ENCODE peak calls at places on chromosome 6, in seven cellular contexts. One of them, this sample, is unnamed.

GRCh38 chr6:125791151-125791819 is 525 bp downstream of the NCOA7 start:
- DNase-seq in HL-60: peak; percentile 51
- DNase-seq in endothelial cell of umbilical vein: peak; percentile 86
- DNase-seq in transverse colon: peak; percentile 46
- DNase-seq in upper lobe of left lung: no peak
- DNase-seq in HCT116: no peak
- DNase-seq in stomach: peak; percentile 48
- DNase-seq in this sample: peak; percentile 66

GRCh38 chr6:40755046-40755681 is 168.0 kb upstream of the LRFN2 start:
- DNase-seq in HL-60: no peak
- DNase-seq in endothelial cell of umbilical vein: no peak
- DNase-seq in transverse colon: no peak
- DNase-seq in upper lobe of left lung: no peak
- DNase-seq in HCT116: no peak
- DNase-seq in stomach: no peak
- DNase-seq in this sample: no peak

GRCh38 chr6:52642381-52642780 is 28.5 kb upstream of the TMEM14A start:
- DNase-seq in HL-60: no peak
- DNase-seq in endothelial cell of umbilical vein: no peak
- DNase-seq in transverse colon: no peak
- DNase-seq in upper lobe of left lung: no peak
- DNase-seq in HCT116: no peak
- DNase-seq in stomach: no peak
- DNase-seq in this sample: no peak

GRCh38 chr6:88843040-88843439 is 120.4 kb downstream of the RNGTT start:
- DNase-seq in HL-60: no peak
- DNase-seq in endothelial cell of umbilical vein: no peak
- DNase-seq in transverse colon: no peak
- DNase-seq in upper lobe of left lung: no peak
- DNase-seq in HCT116: no peak
- DNase-seq in stomach: no peak
- DNase-seq in this sample: no peak

GRCh38 chr6:90284745-90285481 is 11.7 kb downstream of the BACH2 start:
- DNase-seq in HL-60: no peak
- DNase-seq in endothelial cell of umbilical vein: peak; percentile 87
- DNase-seq in transverse colon: no peak
- DNase-seq in upper lobe of left lung: no peak
- DNase-seq in HCT116: peak; percentile 56
- DNase-seq in stomach: no peak
- DNase-seq in this sample: no peak

GRCh38 chr6:42404494-42404893 is 47.2 kb downstream of the TRERF1 start:
- DNase-seq in HL-60: no peak
- DNase-seq in endothelial cell of umbilical vein: peak; percentile 17
- DNase-seq in transverse colon: peak; percentile 69
- DNase-seq in upper lobe of left lung: no peak
- DNase-seq in HCT116: peak; percentile 82
- DNase-seq in stomach: peak; percentile 45
- DNase-seq in this sample: no peak

GRCh38 chr6:90028995-90029635 is 134.8 kb downstream of the GJA10 start:
- DNase-seq in HL-60: no peak
- DNase-seq in endothelial cell of umbilical vein: no peak
- DNase-seq in transverse colon: no peak
- DNase-seq in upper lobe of left lung: no peak
- DNase-seq in HCT116: no peak
- DNase-seq in stomach: no peak
- DNase-seq in this sample: no peak

GRCh38 chr6:35213824-35214756 is at the start of gene SCUBE3:
- DNase-seq in HL-60: no peak
- DNase-seq in endothelial cell of umbilical vein: peak; percentile 31
- DNase-seq in transverse colon: no peak
- DNase-seq in upper lobe of left lung: peak; percentile 88
- DNase-seq in HCT116: no peak
- DNase-seq in stomach: peak; percentile 29
- DNase-seq in this sample: no peak

GRCh38 chr6:32763417-32763816 is at the start of gene HLA-DQB2:
- DNase-seq in HL-60: no peak
- DNase-seq in endothelial cell of umbilical vein: peak; percentile 7
- DNase-seq in transverse colon: no peak
- DNase-seq in upper lobe of left lung: no peak
- DNase-seq in HCT116: peak; percentile 35
- DNase-seq in stomach: no peak
- DNase-seq in this sample: no peak

DNA sequence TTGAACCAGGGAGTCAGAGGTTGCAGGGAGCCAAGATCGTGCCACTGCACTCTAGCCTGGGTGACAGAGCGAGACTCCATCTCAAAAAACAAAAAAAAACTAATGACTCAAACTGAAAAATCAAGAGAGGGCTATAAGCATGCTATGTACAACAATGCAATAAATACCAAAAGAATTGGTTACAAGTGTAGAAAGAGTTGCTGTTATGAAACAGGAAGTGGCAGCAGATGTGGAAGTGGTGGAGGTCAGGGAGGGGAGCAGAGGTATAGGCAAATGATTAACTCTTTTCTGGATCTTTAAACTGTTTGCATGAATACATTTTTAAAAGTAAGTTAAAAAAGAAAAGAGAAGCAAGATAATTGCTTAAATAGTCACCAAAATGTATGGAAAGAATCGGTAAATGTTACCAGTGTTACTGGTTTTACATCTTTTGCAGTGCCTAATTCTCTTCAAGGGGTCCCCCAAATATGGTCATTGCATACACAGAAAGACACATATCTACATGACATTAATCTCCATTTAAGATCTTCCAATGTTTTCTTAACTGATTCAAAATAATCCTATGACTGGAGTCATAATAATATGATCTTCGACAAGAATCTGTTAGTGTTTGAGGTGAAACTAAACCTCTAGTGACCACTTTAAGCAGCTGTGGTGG is 15.0 kb downstream of the CALHM6 start:
- DNase-seq in HL-60: peak; percentile 84
- DNase-seq in endothelial cell of umbilical vein: no peak
- DNase-seq in transverse colon: peak; percentile 20
- DNase-seq in upper lobe of left lung: no peak
- DNase-seq in HCT116: no peak
- DNase-seq in stomach: no peak
- DNase-seq in this sample: no peak
- H3K27ac ChIP-seq in HL-60: peak overlapping the region; percentile 89
- H3K27ac ChIP-seq in endothelial cell of umbilical vein: no peak overlapping the region
- H3K27ac ChIP-seq in transverse colon: peak overlapping the region; percentile 2
- H3K27ac ChIP-seq in upper lobe of left lung: no peak overlapping the region
- H3K27ac ChIP-seq in HCT116: no peak overlapping the region
- H3K27ac ChIP-seq in stomach: peak overlapping the region; percentile 39
- H3K27ac ChIP-seq in this sample: no peak overlapping the region

GRCh38 chr6:53929340-53930120 is 134.7 kb downstream of the LRRC1 start:
- DNase-seq in HL-60: no peak
- DNase-seq in endothelial cell of umbilical vein: no peak
- DNase-seq in transverse colon: no peak
- DNase-seq in upper lobe of left lung: no peak
- DNase-seq in HCT116: peak; percentile 7
- DNase-seq in stomach: no peak
- DNase-seq in this sample: no peak
- TF ChIP-seq POLR2AphosphoS5 in HL-60: no peak
- TF ChIP-seq POLR2AphosphoS5 in endothelial cell of umbilical vein: no peak
- TF ChIP-seq POLR2AphosphoS5 in transverse colon: no peak
- TF ChIP-seq POLR2AphosphoS5 in upper lobe of left lung: no peak
- TF ChIP-seq POLR2AphosphoS5 in HCT116: no peak
- TF ChIP-seq POLR2AphosphoS5 in stomach: no peak
- TF ChIP-seq POLR2AphosphoS5 in this sample: no peak

GRCh38 chr6:73710470-73710869 is 14.5 kb downstream of the CD109 start:
- DNase-seq in HL-60: no peak
- DNase-seq in endothelial cell of umbilical vein: peak; percentile 57
- DNase-seq in transverse colon: no peak
- DNase-seq in upper lobe of left lung: no peak
- DNase-seq in HCT116: peak; percentile 82
- DNase-seq in stomach: peak; percentile 47
- DNase-seq in this sample: no peak

GRCh38 chr6:73712536-73712935 is 16.5 kb downstream of the CD109 start:
- DNase-seq in HL-60: no peak
- DNase-seq in endothelial cell of umbilical vein: peak; percentile 16
- DNase-seq in transverse colon: no peak
- DNase-seq in upper lobe of left lung: no peak
- DNase-seq in HCT116: no peak
- DNase-seq in stomach: no peak
- DNase-seq in this sample: no peak

GRCh38 chr6:73710948-73711347 is 14.9 kb downstream of the CD109 start:
- DNase-seq in HL-60: no peak
- DNase-seq in endothelial cell of umbilical vein: no peak
- DNase-seq in transverse colon: no peak
- DNase-seq in upper lobe of left lung: no peak
- DNase-seq in HCT116: no peak
- DNase-seq in stomach: no peak
- DNase-seq in this sample: no peak

GRCh38 chr6:73714227-73714626 is 18.2 kb downstream of the CD109 start:
- DNase-seq in HL-60: no peak
- DNase-seq in endothelial cell of umbilical vein: no peak
- DNase-seq in transverse colon: no peak
- DNase-seq in upper lobe of left lung: no peak
- DNase-seq in HCT116: no peak
- DNase-seq in stomach: no peak
- DNase-seq in this sample: no peak

GRCh38 chr6:73713426-73714147 is 17.6 kb downstream of the CD109 start:
- DNase-seq in HL-60: no peak
- DNase-seq in endothelial cell of umbilical vein: peak; percentile 98
- DNase-seq in transverse colon: no peak
- DNase-seq in upper lobe of left lung: no peak
- DNase-seq in HCT116: no peak
- DNase-seq in stomach: no peak
- DNase-seq in this sample: no peak
- H3K27ac ChIP-seq in HL-60: no peak overlapping the region
- H3K27ac ChIP-seq in endothelial cell of umbilical vein: peak overlapping the region; percentile 95
- H3K27ac ChIP-seq in transverse colon: peak overlapping the region; percentile 2
- H3K27ac ChIP-seq in upper lobe of left lung: peak overlapping the region; percentile 56
- H3K27ac ChIP-seq in HCT116: peak overlapping the region; percentile 75
- H3K27ac ChIP-seq in stomach: peak overlapping the region; percentile 20
- H3K27ac ChIP-seq in this sample: peak overlapping the region; percentile 68

DNA sequence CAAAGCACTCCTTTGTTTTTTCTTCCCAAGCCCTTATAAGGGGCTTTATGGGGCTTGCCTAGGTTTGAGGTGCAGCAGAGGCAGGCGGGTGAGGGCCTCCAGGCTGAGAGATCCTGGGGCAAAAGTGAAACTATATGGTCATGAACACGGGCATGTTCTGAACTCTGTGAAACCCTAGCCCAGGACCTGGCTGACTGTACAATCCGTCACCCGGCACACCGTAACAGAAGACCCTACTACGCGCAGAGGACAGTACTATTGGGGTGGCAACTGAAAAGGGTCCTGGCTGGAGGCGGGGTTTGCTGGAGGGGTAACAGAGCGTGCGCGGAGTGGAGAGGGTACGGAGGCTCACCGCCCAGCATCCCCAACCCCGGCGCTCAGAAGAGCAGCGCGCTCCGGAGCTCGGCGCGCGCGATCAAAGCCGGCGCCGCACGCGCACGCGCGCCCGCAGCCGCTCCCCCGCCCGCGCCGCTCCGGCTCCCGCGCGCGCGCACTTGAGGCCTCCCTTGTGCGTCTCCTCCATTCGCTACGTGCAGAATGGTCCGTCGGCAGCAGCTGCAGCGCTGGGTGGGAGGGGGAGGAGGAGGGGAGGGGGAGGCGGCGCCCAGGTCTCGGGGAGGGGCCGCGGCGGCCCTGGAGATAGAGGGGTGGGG is 54.2 kb downstream of the MRPL14 start:
- DNase-seq in HL-60: peak; percentile 63
- DNase-seq in endothelial cell of umbilical vein: peak; percentile 57
- DNase-seq in transverse colon: peak; percentile 76
- DNase-seq in upper lobe of left lung: peak; percentile 95
- DNase-seq in HCT116: no peak
- DNase-seq in stomach: peak; percentile 78
- DNase-seq in this sample: no peak
- TF ChIP-seq POLR2AphosphoS5 in HL-60: no peak
- TF ChIP-seq POLR2AphosphoS5 in endothelial cell of umbilical vein: peak; percentile 21
- TF ChIP-seq POLR2AphosphoS5 in transverse colon: peak; percentile 6
- TF ChIP-seq POLR2AphosphoS5 in upper lobe of left lung: peak; percentile 7
- TF ChIP-seq POLR2AphosphoS5 in HCT116: peak; percentile 56
- TF ChIP-seq POLR2AphosphoS5 in stomach: peak; percentile 2
- TF ChIP-seq POLR2AphosphoS5 in this sample: no peak

GRCh38 chr6:106446287-106446885 is 85.9 kb downstream of the CRYBG1 start:
- DNase-seq in HL-60: no peak
- DNase-seq in endothelial cell of umbilical vein: peak; percentile 26
- DNase-seq in transverse colon: no peak
- DNase-seq in upper lobe of left lung: no peak
- DNase-seq in HCT116: no peak
- DNase-seq in stomach: no peak
- DNase-seq in this sample: no peak
- H3K27ac ChIP-seq in HL-60: peak overlapping the region; percentile 70
- H3K27ac ChIP-seq in endothelial cell of umbilical vein: no peak overlapping the region
- H3K27ac ChIP-seq in transverse colon: peak overlapping the region; percentile 55
- H3K27ac ChIP-seq in upper lobe of left lung: no peak overlapping the region
- H3K27ac ChIP-seq in HCT116: no peak overlapping the region
- H3K27ac ChIP-seq in stomach: no peak overlapping the region
- H3K27ac ChIP-seq in this sample: no peak overlapping the region

GRCh38 chr6:44079672-44080071 is 47.6 kb downstream of the MRPL14 start:
- DNase-seq in HL-60: no peak
- DNase-seq in endothelial cell of umbilical vein: no peak
- DNase-seq in transverse colon: no peak
- DNase-seq in upper lobe of left lung: no peak
- DNase-seq in HCT116: no peak
- DNase-seq in stomach: no peak
- DNase-seq in this sample: no peak

GRCh38 chr6:44078795-44079671 is 48.2 kb downstream of the MRPL14 start:
- DNase-seq in HL-60: peak; percentile 78
- DNase-seq in endothelial cell of umbilical vein: peak; percentile 76
- DNase-seq in transverse colon: peak; percentile 82
- DNase-seq in upper lobe of left lung: no peak
- DNase-seq in HCT116: peak; percentile 60
- DNase-seq in stomach: peak; percentile 82
- DNase-seq in this sample: no peak

GRCh38 chr6:44076366-44077200 is 50.7 kb downstream of the MRPL14 start:
- DNase-seq in HL-60: no peak
- DNase-seq in endothelial cell of umbilical vein: no peak
- DNase-seq in transverse colon: peak; percentile 56
- DNase-seq in upper lobe of left lung: peak; percentile 94
- DNase-seq in HCT116: no peak
- DNase-seq in stomach: peak; percentile 74
- DNase-seq in this sample: no peak

GRCh38 chr6:44077201-44077946 is 49.9 kb downstream of the MRPL14 start:
- DNase-seq in HL-60: no peak
- DNase-seq in endothelial cell of umbilical vein: no peak
- DNase-seq in transverse colon: no peak
- DNase-seq in upper lobe of left lung: no peak
- DNase-seq in HCT116: no peak
- DNase-seq in stomach: no peak
- DNase-seq in this sample: no peak

GRCh38 chr6:44078219-44078794 is 48.9 kb downstream of the MRPL14 start:
- DNase-seq in HL-60: no peak
- DNase-seq in endothelial cell of umbilical vein: no peak
- DNase-seq in transverse colon: no peak
- DNase-seq in upper lobe of left lung: no peak
- DNase-seq in HCT116: no peak
- DNase-seq in stomach: no peak
- DNase-seq in this sample: no peak
- TF ChIP-seq POLR2AphosphoS5 in HL-60: no peak
- TF ChIP-seq POLR2AphosphoS5 in endothelial cell of umbilical vein: no peak
- TF ChIP-seq POLR2AphosphoS5 in transverse colon: no peak
- TF ChIP-seq POLR2AphosphoS5 in upper lobe of left lung: no peak
- TF ChIP-seq POLR2AphosphoS5 in HCT116: no peak
- TF ChIP-seq POLR2AphosphoS5 in stomach: no peak
- TF ChIP-seq POLR2AphosphoS5 in this sample: no peak